ENCODE peak calls at places on chromosomes 13 and 19, in five cellular contexts. G is heart right ventricle, Z is body of pancreas, O is A673, Q is lower lobe of right lung. C is an unnamed sample.

GRCh38 chr13:93472897-93473296 is 246.3 kb downstream of the GPC6 start:
- DNase-seq in G (no peak), Z (no peak), O (no peak), Q (no peak), C (no peak)

GRCh38 chr19:1265611-1266115 is 3.5 kb upstream of the CIRBP start:
- DNase-seq in G (peak), Z (peak), O (peak), Q (peak), C (peak)

GRCh38 chr13:70817571-70817970 is 709.3 kb upstream of the KLHL1 start:
- DNase-seq in G (no peak), Z (no peak), O (no peak), Q (no peak), C (no peak)

GRCh38 chr19:41025411-41025810 is 34.3 kb downstream of the CYP2B6 start:
- DNase-seq in G (no peak), Z (no peak), O (no peak), Q (no peak), C (no peak)

GRCh38 chr13:46575843-46576242 is 22.9 kb downstream of the LRCH1 start:
- DNase-seq in G (peak), Z (no peak), O (no peak), Q (no peak), C (peak)

GRCh38 chr19:13044160-13044853 is 49.0 kb downstream of the NFIX start:
- DNase-seq in G (no peak), Z (no peak), O (no peak), Q (no peak), C (peak)

GRCh38 chr13:46498650-46499049 is 54.3 kb upstream of the LRCH1 start:
- DNase-seq in G (no peak), Z (no peak), O (no peak), Q (no peak), C (no peak)

GRCh38 chr19:54707932-54708331 is 16.3 kb upstream of the KIR3DL3 start:
- DNase-seq in G (no peak), Z (no peak), O (no peak), Q (no peak), C (no peak)

GRCh38 chr19:2552859-2553258 is 76.9 kb downstream of the GADD45B start:
- DNase-seq in G (no peak), Z (no peak), O (peak), Q (peak), C (no peak)

GRCh38 chr19:13042443-13043130 is 47.3 kb downstream of the NFIX start:
- DNase-seq in G (no peak), Z (no peak), O (no peak), Q (no peak), C (peak)

GRCh38 chr13:54162069-54162468 is 1133.5 kb downstream of the OLFM4 start:
- DNase-seq in G (no peak), Z (no peak), O (no peak), Q (no peak), C (no peak)

GRCh38 chr19:49425922-49426592 is 869 bp downstream of the GFY start:
- DNase-seq in G (no peak), Z (no peak), O (no peak), Q (no peak), C (peak)

GRCh38 chr13:35471466-35472307 is 4.8 kb downstream of the MAB21L1 start:
- DNase-seq in G (no peak), Z (no peak), O (no peak), Q (no peak), C (peak)

GRCh38 chr13:110123041-110123809 is 183.7 kb downstream of the COL4A1 start:
- DNase-seq in G (no peak), Z (no peak), O (no peak), Q (no peak), C (no peak)

GRCh38 chr19:49497047-49497789 is 984 bp downstream of the RPS11 start:
- DNase-seq in G (peak), Z (peak), O (peak), Q (peak), C (peak)

GRCh38 chr19:54063350-54064078 is at the start of gene VSTM1:
- DNase-seq in G (no peak), Z (no peak), O (no peak), Q (no peak), C (no peak)

GRCh38 chr13:112117955-112118302 is 51.0 kb downstream of the SOX1 start:
- DNase-seq in G (no peak), Z (no peak), O (no peak), Q (no peak), C (no peak)

GRCh38 chr13:91346848-91347211 is 657 bp upstream of the MIR17HG start:
- DNase-seq in G (no peak), Z (peak), O (no peak), Q (no peak), C (no peak)

GRCh38 chr13:112335135-112335534 is 41.0 kb upstream of the SPACA7 start:
- DNase-seq in G (no peak), Z (no peak), O (peak), Q (no peak), C (no peak)

GRCh38 chr19:19628499-19629134 is 597 bp upstream of the LPAR2 start:
- DNase-seq in G (no peak), Z (peak), O (peak), Q (peak), C (peak)

GRCh38 chr19:31223805-31224534 is 125.3 kb downstream of the TSHZ3 start:
- DNase-seq in G (no peak), Z (no peak), O (peak), Q (no peak), C (peak)

GRCh38 chr19:10543420-10544241 is at the start of gene ATG4D:
- DNase-seq in G (peak), Z (peak), O (peak), Q (peak), C (peak)

GRCh38 chr13:108083056-108083455 is 132.3 kb downstream of the LIG4 start:
- DNase-seq in G (no peak), Z (no peak), O (no peak), Q (no peak), C (no peak)

GRCh38 chr13:69793803-69794453 is 313.7 kb upstream of the ATXN8OS start:
- DNase-seq in G (no peak), Z (no peak), O (no peak), Q (no peak), C (no peak)

GRCh38 chr19:28333909-28334308 is 879.0 kb downstream of the UQCRFS1 start:
- DNase-seq in G (no peak), Z (no peak), O (no peak), Q (no peak), C (no peak)
- H3K4me3 ChIP-seq in G (no peak), Z (no peak), O (no peak), Q (no peak), C (no peak)

DNA sequence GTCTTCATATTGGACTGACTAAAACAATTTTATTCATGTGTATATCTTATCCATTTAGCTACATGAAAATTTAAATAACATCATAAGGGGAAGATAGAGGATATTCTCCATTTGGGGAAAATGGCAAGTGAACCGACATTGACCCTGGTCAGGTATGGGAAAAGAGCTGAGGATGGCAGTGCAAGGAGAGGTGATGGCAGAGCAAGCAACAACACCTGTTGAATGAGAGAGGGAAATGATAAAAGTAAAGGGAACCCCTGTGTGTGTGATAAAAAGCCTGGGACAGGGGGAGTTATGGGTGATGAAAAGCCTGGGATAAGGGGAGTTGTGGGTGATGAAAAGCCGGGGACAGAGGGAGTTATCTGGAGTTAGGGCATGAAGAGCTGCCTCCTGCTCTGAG is 4.0 kb downstream of the CLC start:
- DNase-seq in G (no peak), Z (no peak), O (no peak), Q (no peak), C (no peak)
- TF ChIP-seq CTCF in G (no peak), Z (no peak), O (no peak), Q (no peak), C (no peak)

GRCh38 chr19:39246951-39247669 is 1.5 kb downstream of the IFNL4 start:
- DNase-seq in G (peak), Z (peak), O (peak), Q (peak), C (peak)
- H3K4me3 ChIP-seq in G (no peak), Z (no peak), O (no peak), Q (peak), C (no peak)

GRCh38 chr13:66837246-66837645 is 392.9 kb downstream of the PCDH9 start:
- DNase-seq in G (no peak), Z (no peak), O (no peak), Q (no peak), C (no peak)

GRCh38 chr13:66829803-66830202 is 400.3 kb downstream of the PCDH9 start:
- DNase-seq in G (no peak), Z (no peak), O (no peak), Q (no peak), C (no peak)

GRCh38 chr13:66831317-66831716 is 398.8 kb downstream of the PCDH9 start:
- DNase-seq in G (no peak), Z (no peak), O (no peak), Q (no peak), C (no peak)

DNA sequence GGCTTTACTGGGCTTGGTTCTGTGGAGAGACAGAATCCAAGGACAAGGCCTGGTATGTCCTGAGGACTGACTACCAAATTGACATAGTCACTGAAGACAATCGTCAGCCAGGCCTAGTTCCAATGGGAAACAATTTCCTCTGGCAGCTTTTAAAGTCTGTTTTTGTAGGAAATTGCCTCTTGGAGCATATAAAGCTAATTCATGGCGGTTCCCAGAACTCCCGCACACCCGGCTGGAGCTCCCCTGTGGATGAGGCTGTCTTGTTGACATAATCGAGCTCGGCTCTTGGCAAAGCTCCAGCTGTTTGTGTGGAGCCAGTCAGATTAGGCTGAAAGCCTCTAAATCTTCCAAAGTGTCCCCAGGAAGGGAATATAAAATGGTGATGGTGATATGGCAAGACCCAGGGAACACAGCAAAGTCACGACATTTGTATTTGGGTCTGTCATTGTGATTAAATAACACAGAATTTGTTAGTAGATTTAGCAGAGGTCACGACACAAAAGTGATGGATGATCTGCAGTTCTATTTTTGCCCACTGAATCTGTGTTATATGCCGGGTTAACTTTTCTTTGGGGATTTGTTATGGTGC is 395.0 kb downstream of the PCDH9 start:
- DNase-seq in G (peak), Z (peak), O (peak), Q (no peak), C (peak)
- TF ChIP-seq CTCF in G (no peak), Z (no peak), O (no peak), Q (no peak), C (no peak)

DNA sequence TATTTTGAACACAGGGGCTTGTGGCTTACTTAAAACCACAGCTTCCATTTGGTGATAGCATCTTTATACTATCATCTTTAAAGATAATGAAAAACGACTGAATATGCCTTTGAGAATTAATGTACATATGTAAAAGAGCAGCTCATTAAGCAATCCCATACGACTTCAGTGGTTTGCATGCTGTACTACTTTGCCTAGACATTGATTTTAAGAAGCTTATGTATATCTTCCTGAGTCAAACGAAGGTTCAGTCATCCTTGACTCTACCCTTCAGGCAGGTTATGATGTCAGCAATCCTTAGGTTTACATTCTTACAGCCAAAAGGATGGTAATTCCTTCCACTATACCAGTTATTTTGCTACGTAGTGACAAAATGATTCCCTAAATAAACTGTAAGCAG is 40.7 kb downstream of the BRD4 start:
- DNase-seq in G (no peak), Z (no peak), O (no peak), Q (no peak), C (no peak)
- H3K4me3 ChIP-seq in G (no peak), Z (no peak), O (no peak), Q (no peak), C (no peak)

GRCh38 chr13:89363144-89363543 is 1692.0 kb downstream of the SLITRK5 start:
- DNase-seq in G (no peak), Z (no peak), O (no peak), Q (no peak), C (no peak)

GRCh38 chr13:89361909-89362308 is 1690.7 kb downstream of the SLITRK5 start:
- DNase-seq in G (no peak), Z (no peak), O (peak), Q (no peak), C (peak)
- TF ChIP-seq CTCF in G (no peak), Z (no peak), O (peak), Q (no peak), C (peak)